ENCODE peak calls at places on chromosomes 4 and X, in six cellular contexts. Q is progenitor cell of endocrine pancreas, R is endothelial cell, W is uterus, V is GM06990, A is adrenal gland. E is an unnamed sample.

GRCh38 chr4:108030332-108030731 is 40.6 kb downstream of the HADH start:
- DNase-seq in Q (no peak), R (peak; percentile 65), W (no peak), V (peak; percentile 15), A (peak; percentile 64), E (peak; percentile 35)

GRCh38 chr4:174450452-174450851 is 71.8 kb downstream of the HPGD start:
- DNase-seq in Q (no peak), R (no peak), W (peak; percentile 20), V (no peak), A (no peak), E (no peak)

GRCh38 chrX:56222473-56223000 is 9.6 kb upstream of the KLF8 start:
- DNase-seq in Q (no peak), R (no peak), W (no peak), V (no peak), A (no peak), E (no peak)

GRCh38 chrX:124502144-124502543 is 155.8 kb downstream of the SH2D1A start:
- DNase-seq in Q (no peak), R (no peak), W (no peak), V (no peak), A (no peak), E (no peak)

GRCh38 chr4:88958080-88958479 is 98.9 kb downstream of the FAM13A start:
- DNase-seq in Q (no peak), R (no peak), W (no peak), V (no peak), A (no peak), E (no peak)

GRCh38 chrX:54933150-54933826 is 12.7 kb downstream of the TRO start:
- DNase-seq in Q (no peak), R (no peak), W (no peak), V (no peak), A (no peak), E (no peak)

GRCh38 chrX:139120760-139121159 is 409.2 kb upstream of the FGF13 start:
- DNase-seq in Q (no peak), R (no peak), W (no peak), V (no peak), A (no peak), E (no peak)

GRCh38 chr4:44256414-44256813 is 192.2 kb downstream of the KCTD8 start:
- DNase-seq in Q (no peak), R (no peak), W (no peak), V (no peak), A (no peak), E (no peak)

GRCh38 chrX:13295841-13296240 is 24.0 kb downstream of the ATXN3L start:
- DNase-seq in Q (no peak), R (no peak), W (no peak), V (no peak), A (no peak), E (no peak)

GRCh38 chr4:151783867-151784266 is 23.1 kb upstream of the GATB start:
- DNase-seq in Q (no peak), R (no peak), W (no peak), V (no peak), A (no peak), E (no peak)

GRCh38 chr4:88457307-88458090 is 580 bp downstream of the HERC5 start:
- DNase-seq in Q (peak; percentile 37), R (peak; percentile 52), W (peak; percentile 40), V (no peak), A (peak; percentile 49), E (no peak)

GRCh38 chr4:76253511-76253910 is 2.0 kb downstream of the FAM47E start:
- DNase-seq in Q (no peak), R (no peak), W (no peak), V (no peak), A (no peak), E (no peak)

GRCh38 chr4:19983072-19983471 is 268.6 kb upstream of the SLIT2 start:
- DNase-seq in Q (no peak), R (no peak), W (no peak), V (no peak), A (no peak), E (no peak)

GRCh38 chrX:109914114-109914849 is 88.6 kb upstream of the TMEM164 start:
- DNase-seq in Q (no peak), R (no peak), W (no peak), V (no peak), A (no peak), E (no peak)

GRCh38 chr4:17166954-17167353 is 268.5 kb upstream of the LDB2 start:
- DNase-seq in Q (no peak), R (no peak), W (peak; percentile 40), V (no peak), A (no peak), E (no peak)

GRCh38 chrX:119617511-119618164 is 11.4 kb upstream of the NKRF start:
- DNase-seq in Q (no peak), R (no peak), W (no peak), V (no peak), A (no peak), E (no peak)

GRCh38 chrX:107704181-107704580 is 71.4 kb downstream of the TSC22D3 start:
- DNase-seq in Q (no peak), R (no peak), W (no peak), V (no peak), A (peak; percentile 4), E (no peak)

GRCh38 chrX:65688403-65688881 is 21.0 kb downstream of the MSN start:
- DNase-seq in Q (no peak), R (no peak), W (no peak), V (peak; percentile 69), A (no peak), E (no peak)

GRCh38 chr4:51906167-51906647 is 63.3 kb downstream of the DCUN1D4 start:
- DNase-seq in Q (no peak), R (no peak), W (no peak), V (peak; percentile 44), A (no peak), E (no peak)

GRCh38 chr4:113815826-113816225 is 54.3 kb upstream of the CAMK2D start:
- DNase-seq in Q (no peak), R (no peak), W (no peak), V (no peak), A (no peak), E (no peak)

GRCh38 chrX:105375816-105376215 is 155.3 kb upstream of the TEX13A start:
- DNase-seq in Q (no peak), R (no peak), W (no peak), V (no peak), A (no peak), E (no peak)

GRCh38 chr4:151114986-151115385 is 15.6 kb downstream of the RPS3A start:
- DNase-seq in Q (no peak), R (no peak), W (no peak), V (no peak), A (no peak), E (no peak)

GRCh38 chr4:139593091-139593564 is 37.1 kb upstream of the SETD7 start:
- DNase-seq in Q (no peak), R (no peak), W (no peak), V (no peak), A (peak; percentile 57), E (no peak)

GRCh38 chrX:51440365-51440764 is 56.0 kb downstream of the NUDT11 start:
- DNase-seq in Q (no peak), R (no peak), W (no peak), V (no peak), A (no peak), E (no peak)

GRCh38 chrX:154505726-154506125 is 10.3 kb downstream of the FAM3A start:
- DNase-seq in Q (no peak), R (no peak), W (no peak), V (no peak), A (peak; percentile 73), E (no peak)

GRCh38 chr4:106444557-106444956 is 76.0 kb upstream of the GIMD1 start:
- DNase-seq in Q (no peak), R (no peak), W (no peak), V (no peak), A (no peak), E (no peak)

GRCh38 chr4:123599061-123599919 is 202.7 kb downstream of the SPRY1 start:
- DNase-seq in Q (no peak), R (no peak), W (peak; percentile 28), V (no peak), A (no peak), E (no peak)

GRCh38 chrX:28124416-28124815 is 143.2 kb upstream of the DCAF8L1 start:
- DNase-seq in Q (no peak), R (no peak), W (no peak), V (no peak), A (no peak), E (no peak)

GRCh38 chr4:69727924-69728323 is 32.5 kb downstream of the SULT1B1 start:
- DNase-seq in Q (no peak), R (no peak), W (no peak), V (no peak), A (no peak), E (no peak)

GRCh38 chr4:159141193-159141592 is 38.3 kb downstream of the RAPGEF2 start:
- DNase-seq in Q (no peak), R (no peak), W (no peak), V (no peak), A (no peak), E (no peak)

GRCh38 chr4:128068927-128069326 is 7.8 kb downstream of the LARP1B start:
- DNase-seq in Q (no peak), R (peak; percentile 20), W (no peak), V (no peak), A (no peak), E (no peak)

DNA sequence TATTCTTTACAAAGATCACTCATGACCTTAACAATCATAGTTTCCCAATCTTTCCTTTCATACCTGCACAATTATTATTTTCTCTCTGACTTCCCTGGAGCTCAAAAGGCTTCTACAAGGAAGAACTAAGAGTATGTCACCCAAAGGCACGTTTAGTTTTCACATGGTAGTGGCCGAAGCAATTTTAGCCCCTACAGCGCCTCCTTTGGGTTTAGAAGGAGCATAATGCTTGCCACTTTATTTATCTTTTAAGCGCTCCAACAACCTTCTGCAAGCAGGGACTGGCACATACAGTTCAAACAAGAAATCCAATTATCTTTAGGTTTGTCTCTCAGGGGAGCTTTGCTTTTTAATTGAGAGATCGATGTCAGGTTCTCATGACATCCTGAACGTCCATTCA is 42.0 kb upstream of the IGSF1 start:
- DNase-seq in Q (no peak), R (no peak), W (no peak), V (no peak), A (no peak), E (no peak)
- TF ChIP-seq CTCF in Q (no peak), R (no peak), W (no peak), V (no peak), A (no peak), E (no peak)

GRCh38 chrX:128781506-128781905 is 729.3 kb upstream of the ACTRT1 start:
- DNase-seq in Q (no peak), R (peak; percentile 49), W (no peak), V (no peak), A (peak; percentile 32), E (peak; percentile 47)
- TF ChIP-seq CTCF in Q (peak; percentile 51), R (peak; percentile 23), W (no peak), V (peak; percentile 20), A (peak; percentile 37), E (peak; percentile 61)

GRCh38 chr4:95204873-95205272 is 343.9 kb downstream of the UNC5C start:
- DNase-seq in Q (no peak), R (no peak), W (no peak), V (no peak), A (no peak), E (no peak)
- TF ChIP-seq CTCF in Q (peak; percentile 40), R (no peak), W (no peak), V (peak; percentile 26), A (no peak), E (peak; percentile 48)

DNA sequence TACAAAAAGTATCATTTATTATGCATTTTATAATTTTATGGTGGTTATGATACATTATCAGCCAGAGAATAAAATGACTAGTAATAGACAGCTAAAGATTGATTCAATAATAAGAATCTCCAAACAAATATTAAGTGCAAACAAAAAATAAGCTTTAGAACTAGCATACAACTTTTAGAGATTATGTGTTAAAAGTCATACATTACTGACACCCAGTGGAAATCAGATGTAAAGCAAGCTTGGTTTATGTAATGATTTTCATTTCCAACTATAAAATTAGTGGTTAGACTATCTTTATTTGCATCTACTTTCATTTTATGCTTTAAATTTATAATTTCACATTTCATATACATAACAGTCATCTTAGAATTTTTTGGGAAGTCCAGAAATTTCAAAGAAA is 57.7 kb downstream of the IL13RA2 start:
- DNase-seq in Q (no peak), R (no peak), W (no peak), V (no peak), A (no peak), E (no peak)
- TF ChIP-seq CTCF in Q (peak; percentile 74), R (peak; percentile 26), W (peak; percentile 29), V (peak; percentile 25), A (peak; percentile 60), E (peak; percentile 77)

E was measured in neural crest cell.